ENCODE peak calls at places on chromosomes 7 and 10, in eight cellular contexts. One of them, this sample, is unnamed.
A peak's percentile ranks its signal among the peaks of the same experiment; 100 is the strongest.

GRCh38 chr10:97534746-97535367 is 36.1 kb downstream of the UBTD1 start:
- DNase-seq in cardiac fibroblast: peak; percentile 52
- DNase-seq in type B pancreatic cell: no peak
- DNase-seq in CD8-positive, alpha-beta T cell: no peak
- DNase-seq in tibial nerve: no peak
- DNase-seq in transverse colon: no peak
- DNase-seq in foreskin fibroblast: peak; percentile 66
- DNase-seq in lower lobe of right lung: no peak
- DNase-seq in this sample: no peak

GRCh38 chr7:5692112-5692844 is 89.2 kb downstream of the RNF216 start:
- DNase-seq in cardiac fibroblast: peak; percentile 97
- DNase-seq in CD8-positive, alpha-beta T cell: no peak
- DNase-seq in type B pancreatic cell: no peak
- DNase-seq in tibial nerve: peak; percentile 89
- DNase-seq in transverse colon: peak; percentile 50
- DNase-seq in lower lobe of right lung: no peak
- DNase-seq in foreskin fibroblast: peak; percentile 96
- DNase-seq in this sample: no peak

GRCh38 chr7:80040335-80040734 is 94.3 kb upstream of the GNAI1 start:
- DNase-seq in foreskin fibroblast: no peak
- DNase-seq in CD8-positive, alpha-beta T cell: no peak
- DNase-seq in cardiac fibroblast: no peak
- DNase-seq in tibial nerve: no peak
- DNase-seq in transverse colon: no peak
- DNase-seq in type B pancreatic cell: no peak
- DNase-seq in lower lobe of right lung: no peak
- DNase-seq in this sample: no peak

GRCh38 chr10:32400961-32401360 is 45.0 kb upstream of the CCDC7 start:
- DNase-seq in type B pancreatic cell: no peak
- DNase-seq in lower lobe of right lung: no peak
- DNase-seq in transverse colon: no peak
- DNase-seq in CD8-positive, alpha-beta T cell: no peak
- DNase-seq in foreskin fibroblast: no peak
- DNase-seq in tibial nerve: no peak
- DNase-seq in cardiac fibroblast: no peak
- DNase-seq in this sample: no peak

GRCh38 chr10:99993994-99994689 is 15.6 kb downstream of the DNMBP start:
- DNase-seq in type B pancreatic cell: no peak
- DNase-seq in cardiac fibroblast: peak; percentile 92
- DNase-seq in tibial nerve: peak; percentile 71
- DNase-seq in CD8-positive, alpha-beta T cell: peak; percentile 18
- DNase-seq in lower lobe of right lung: peak; percentile 75
- DNase-seq in foreskin fibroblast: peak; percentile 89
- DNase-seq in transverse colon: peak; percentile 58
- DNase-seq in this sample: peak; percentile 54

GRCh38 chr7:152130658-152131590 is 105.5 kb downstream of the GALNT11 start:
- DNase-seq in CD8-positive, alpha-beta T cell: no peak
- DNase-seq in foreskin fibroblast: no peak
- DNase-seq in transverse colon: no peak
- DNase-seq in cardiac fibroblast: no peak
- DNase-seq in tibial nerve: no peak
- DNase-seq in type B pancreatic cell: no peak
- DNase-seq in lower lobe of right lung: no peak
- DNase-seq in this sample: no peak

GRCh38 chr7:117069379-117069778 is 116.1 kb downstream of the ST7 start:
- DNase-seq in CD8-positive, alpha-beta T cell: no peak
- DNase-seq in transverse colon: no peak
- DNase-seq in cardiac fibroblast: no peak
- DNase-seq in tibial nerve: no peak
- DNase-seq in lower lobe of right lung: no peak
- DNase-seq in type B pancreatic cell: no peak
- DNase-seq in foreskin fibroblast: no peak
- DNase-seq in this sample: no peak

GRCh38 chr10:94131885-94132284 is 138.2 kb downstream of the PLCE1 start:
- DNase-seq in type B pancreatic cell: no peak
- DNase-seq in transverse colon: no peak
- DNase-seq in foreskin fibroblast: peak; percentile 76
- DNase-seq in tibial nerve: no peak
- DNase-seq in CD8-positive, alpha-beta T cell: no peak
- DNase-seq in cardiac fibroblast: peak; percentile 79
- DNase-seq in lower lobe of right lung: no peak
- DNase-seq in this sample: no peak

GRCh38 chr7:46713868-46714596 is 793.0 kb upstream of the IGFBP3 start:
- DNase-seq in foreskin fibroblast: peak; percentile 74
- DNase-seq in CD8-positive, alpha-beta T cell: no peak
- DNase-seq in lower lobe of right lung: no peak
- DNase-seq in type B pancreatic cell: no peak
- DNase-seq in transverse colon: peak; percentile 77
- DNase-seq in cardiac fibroblast: peak; percentile 54
- DNase-seq in tibial nerve: no peak
- DNase-seq in this sample: no peak

GRCh38 chr7:67398916-67399315 is 402.3 kb downstream of the TYW1 start:
- DNase-seq in CD8-positive, alpha-beta T cell: no peak
- DNase-seq in cardiac fibroblast: no peak
- DNase-seq in lower lobe of right lung: no peak
- DNase-seq in tibial nerve: no peak
- DNase-seq in type B pancreatic cell: no peak
- DNase-seq in foreskin fibroblast: no peak
- DNase-seq in transverse colon: no peak
- DNase-seq in this sample: no peak

DNA sequence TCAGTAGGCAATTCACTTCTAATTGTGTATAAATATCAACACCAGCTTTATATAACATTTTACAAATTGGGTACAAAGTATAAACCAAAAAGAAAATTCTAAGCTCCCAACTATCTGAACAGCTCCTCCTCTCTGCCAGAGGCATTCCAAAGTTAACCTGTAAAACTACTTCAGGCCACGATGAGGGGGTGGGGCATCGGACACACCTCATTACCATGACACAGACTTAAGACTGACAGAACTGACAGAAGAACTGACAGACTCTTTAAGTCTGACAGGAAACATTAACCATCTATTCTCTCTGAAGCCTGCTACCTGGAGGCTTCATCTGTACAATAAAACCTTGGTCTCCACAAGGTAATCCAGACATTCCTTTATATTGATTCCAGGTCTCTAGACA is 12.3 kb downstream of the ESYT2 start:
- DNase-seq in CD8-positive, alpha-beta T cell: no peak
- DNase-seq in tibial nerve: no peak
- DNase-seq in foreskin fibroblast: no peak
- DNase-seq in type B pancreatic cell: no peak
- DNase-seq in lower lobe of right lung: peak; percentile 73
- DNase-seq in cardiac fibroblast: no peak
- DNase-seq in transverse colon: peak; percentile 67
- DNase-seq in this sample: no peak
- TF ChIP-seq CTCF in CD8-positive, alpha-beta T cell: no peak
- TF ChIP-seq CTCF in tibial nerve: no peak
- TF ChIP-seq CTCF in foreskin fibroblast: no peak
- TF ChIP-seq CTCF in type B pancreatic cell: no peak
- TF ChIP-seq CTCF in lower lobe of right lung: no peak
- TF ChIP-seq CTCF in cardiac fibroblast: no peak
- TF ChIP-seq CTCF in transverse colon: no peak
- TF ChIP-seq CTCF in this sample: no peak

GRCh38 chr10:23294638-23295247 is 49.9 kb downstream of the C10orf67 start:
- DNase-seq in type B pancreatic cell: no peak
- DNase-seq in transverse colon: no peak
- DNase-seq in cardiac fibroblast: peak; percentile 28
- DNase-seq in CD8-positive, alpha-beta T cell: no peak
- DNase-seq in tibial nerve: no peak
- DNase-seq in foreskin fibroblast: peak; percentile 27
- DNase-seq in lower lobe of right lung: no peak
- DNase-seq in this sample: no peak
- TF ChIP-seq CTCF in type B pancreatic cell: peak; percentile 76
- TF ChIP-seq CTCF in transverse colon: no peak
- TF ChIP-seq CTCF in cardiac fibroblast: peak; percentile 42
- TF ChIP-seq CTCF in CD8-positive, alpha-beta T cell: no peak
- TF ChIP-seq CTCF in tibial nerve: peak; percentile 15
- TF ChIP-seq CTCF in foreskin fibroblast: peak; percentile 35
- TF ChIP-seq CTCF in lower lobe of right lung: peak; percentile 41
- TF ChIP-seq CTCF in this sample: no peak

GRCh38 chr7:40148671-40149070 is 13.9 kb downstream of the SUGCT start:
- DNase-seq in lower lobe of right lung: no peak
- DNase-seq in foreskin fibroblast: no peak
- DNase-seq in transverse colon: no peak
- DNase-seq in type B pancreatic cell: no peak
- DNase-seq in CD8-positive, alpha-beta T cell: no peak
- DNase-seq in cardiac fibroblast: no peak
- DNase-seq in tibial nerve: no peak
- DNase-seq in this sample: no peak

GRCh38 chr7:40151504-40151903 is 16.7 kb downstream of the SUGCT start:
- DNase-seq in foreskin fibroblast: no peak
- DNase-seq in type B pancreatic cell: no peak
- DNase-seq in cardiac fibroblast: no peak
- DNase-seq in CD8-positive, alpha-beta T cell: no peak
- DNase-seq in transverse colon: no peak
- DNase-seq in tibial nerve: no peak
- DNase-seq in lower lobe of right lung: no peak
- DNase-seq in this sample: no peak

GRCh38 chr7:40147371-40148246 is 12.8 kb downstream of the SUGCT start:
- DNase-seq in foreskin fibroblast: no peak
- DNase-seq in cardiac fibroblast: no peak
- DNase-seq in transverse colon: no peak
- DNase-seq in lower lobe of right lung: no peak
- DNase-seq in tibial nerve: no peak
- DNase-seq in type B pancreatic cell: no peak
- DNase-seq in CD8-positive, alpha-beta T cell: no peak
- DNase-seq in this sample: no peak
- TF ChIP-seq CTCF in foreskin fibroblast: no peak
- TF ChIP-seq CTCF in cardiac fibroblast: no peak
- TF ChIP-seq CTCF in transverse colon: no peak
- TF ChIP-seq CTCF in lower lobe of right lung: no peak
- TF ChIP-seq CTCF in tibial nerve: no peak
- TF ChIP-seq CTCF in type B pancreatic cell: no peak
- TF ChIP-seq CTCF in CD8-positive, alpha-beta T cell: no peak
- TF ChIP-seq CTCF in this sample: no peak

GRCh38 chr10:49281461-49281860 is 17.5 kb upstream of the C10orf71 start:
- DNase-seq in tibial nerve: no peak
- DNase-seq in type B pancreatic cell: peak; percentile 47
- DNase-seq in CD8-positive, alpha-beta T cell: no peak
- DNase-seq in foreskin fibroblast: no peak
- DNase-seq in lower lobe of right lung: no peak
- DNase-seq in cardiac fibroblast: no peak
- DNase-seq in transverse colon: no peak
- DNase-seq in this sample: no peak
- TF ChIP-seq CTCF in tibial nerve: no peak
- TF ChIP-seq CTCF in type B pancreatic cell: peak; percentile 64
- TF ChIP-seq CTCF in CD8-positive, alpha-beta T cell: no peak
- TF ChIP-seq CTCF in foreskin fibroblast: no peak
- TF ChIP-seq CTCF in lower lobe of right lung: peak; percentile 26
- TF ChIP-seq CTCF in cardiac fibroblast: peak; percentile 7
- TF ChIP-seq CTCF in transverse colon: no peak
- TF ChIP-seq CTCF in this sample: no peak

GRCh38 chr7:49791089-49791741 is 17.8 kb downstream of the VWC2 start:
- DNase-seq in type B pancreatic cell: no peak
- DNase-seq in lower lobe of right lung: no peak
- DNase-seq in foreskin fibroblast: no peak
- DNase-seq in CD8-positive, alpha-beta T cell: no peak
- DNase-seq in cardiac fibroblast: no peak
- DNase-seq in transverse colon: peak; percentile 26
- DNase-seq in tibial nerve: no peak
- DNase-seq in this sample: no peak
- TF ChIP-seq CTCF in type B pancreatic cell: peak; percentile 75
- TF ChIP-seq CTCF in lower lobe of right lung: peak; percentile 28
- TF ChIP-seq CTCF in foreskin fibroblast: no peak
- TF ChIP-seq CTCF in CD8-positive, alpha-beta T cell: no peak
- TF ChIP-seq CTCF in cardiac fibroblast: no peak
- TF ChIP-seq CTCF in transverse colon: peak; percentile 56
- TF ChIP-seq CTCF in tibial nerve: no peak
- TF ChIP-seq CTCF in this sample: no peak

GRCh38 chr10:26890956-26891355 is 30.2 kb upstream of the ABI1 start:
- DNase-seq in cardiac fibroblast: peak; percentile 84
- DNase-seq in type B pancreatic cell: no peak
- DNase-seq in foreskin fibroblast: peak; percentile 73
- DNase-seq in lower lobe of right lung: no peak
- DNase-seq in transverse colon: peak; percentile 73
- DNase-seq in CD8-positive, alpha-beta T cell: no peak
- DNase-seq in tibial nerve: peak; percentile 10
- DNase-seq in this sample: no peak
- TF ChIP-seq CTCF in cardiac fibroblast: peak; percentile 65
- TF ChIP-seq CTCF in type B pancreatic cell: peak; percentile 80
- TF ChIP-seq CTCF in foreskin fibroblast: peak; percentile 71
- TF ChIP-seq CTCF in lower lobe of right lung: peak; percentile 24
- TF ChIP-seq CTCF in transverse colon: peak; percentile 49
- TF ChIP-seq CTCF in CD8-positive, alpha-beta T cell: no peak
- TF ChIP-seq CTCF in tibial nerve: peak; percentile 31
- TF ChIP-seq CTCF in this sample: no peak

DNA sequence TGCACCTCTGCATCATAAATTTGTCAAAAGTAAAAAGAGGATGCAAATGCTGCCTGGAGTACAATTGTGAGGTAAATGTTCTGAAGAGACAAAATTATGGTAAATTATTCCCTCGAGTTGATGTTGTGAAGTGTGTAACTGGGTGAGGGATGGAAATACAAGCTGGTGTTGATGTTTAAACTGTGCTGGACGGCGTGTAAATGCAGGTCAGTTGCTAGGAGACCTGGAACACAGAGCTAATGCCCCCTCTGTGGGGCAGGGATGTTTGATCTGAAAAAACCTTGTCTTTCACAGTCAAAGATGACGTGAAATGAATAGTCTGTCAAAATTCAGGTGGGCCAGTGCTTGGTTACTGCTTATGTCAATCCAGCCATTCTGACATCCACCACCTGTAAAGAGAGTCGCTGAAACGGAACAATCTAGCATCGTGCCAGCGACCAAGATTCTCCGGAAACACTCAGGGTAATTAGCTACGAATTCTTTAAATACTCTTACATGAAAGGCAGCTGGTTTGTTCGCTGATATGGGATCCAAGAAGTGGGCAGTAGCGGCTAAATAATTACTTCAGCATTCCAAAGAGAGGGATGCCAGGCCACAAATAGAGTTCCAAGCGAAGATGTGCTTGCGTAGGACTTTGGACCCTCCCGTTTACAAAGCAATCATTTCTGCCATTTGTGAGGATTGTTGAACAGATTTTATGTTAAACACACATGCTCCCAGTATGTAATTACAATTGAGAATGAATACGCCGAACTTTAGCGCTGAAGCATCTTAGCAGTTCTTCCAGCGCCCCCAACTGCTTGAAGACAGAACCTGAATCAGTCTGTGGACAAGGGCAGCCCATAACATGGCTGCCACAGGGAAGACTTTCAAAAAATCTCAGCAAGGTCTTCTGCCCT is 7.4 kb upstream of the ASB4 start:
- DNase-seq in CD8-positive, alpha-beta T cell: no peak
- DNase-seq in tibial nerve: no peak
- DNase-seq in cardiac fibroblast: peak; percentile 76
- DNase-seq in lower lobe of right lung: no peak
- DNase-seq in transverse colon: peak; percentile 42
- DNase-seq in foreskin fibroblast: peak; percentile 56
- DNase-seq in type B pancreatic cell: no peak
- DNase-seq in this sample: no peak
- TF ChIP-seq CTCF in CD8-positive, alpha-beta T cell: no peak
- TF ChIP-seq CTCF in tibial nerve: no peak
- TF ChIP-seq CTCF in cardiac fibroblast: peak; percentile 64
- TF ChIP-seq CTCF in lower lobe of right lung: peak; percentile 43
- TF ChIP-seq CTCF in transverse colon: peak; percentile 18
- TF ChIP-seq CTCF in foreskin fibroblast: peak; percentile 50
- TF ChIP-seq CTCF in type B pancreatic cell: peak; percentile 47
- TF ChIP-seq CTCF in this sample: no peak

This sample was measured in activated B cell treated with CpG ODN at 0.5 μM for 24 hours.